ENCODE peak calls at places on chromosomes 5 and 9, in four cellular contexts. J, O, E and G are unnamed samples.

GRCh38 chr5:40716000-40716399 is 36.3 kb downstream of the PTGER4 start:
- DNase-seq in E (no peak), O (no peak), J (no peak), G (peak)

GRCh38 chr9:96241391-96241809 is 60.6 kb downstream of the HSD17B3 start:
- DNase-seq in E (peak), O (no peak), J (peak), G (no peak)

GRCh38 chr9:126777733-126778132 is 27.1 kb upstream of the ZBTB43 start:
- DNase-seq in E (no peak), J (no peak), O (peak), G (no peak)

GRCh38 chr9:70668751-70669150 is 254.3 kb upstream of the KLF9 start:
- DNase-seq in O (no peak), E (no peak), J (no peak), G (peak)

GRCh38 chr5:27748847-27749246 is 710.5 kb upstream of the CDH9 start:
- DNase-seq in O (no peak), E (no peak), J (no peak), G (no peak)

GRCh38 chr5:135891804-135892203 is 3.8 kb downstream of the IL9 start:
- DNase-seq in O (peak), E (no peak), J (no peak), G (no peak)

GRCh38 chr9:129726322-129727160 is 26.3 kb downstream of the PTGES start:
- DNase-seq in E (peak), J (peak), O (peak), G (peak)

GRCh38 chr5:172902497-172903472 is 56.4 kb upstream of the RPL26L1 start:
- DNase-seq in E (no peak), J (no peak), O (peak), G (no peak)

GRCh38 chr9:133108794-133109641 is 12.0 kb downstream of the RALGDS start:
- DNase-seq in E (no peak), O (no peak), J (no peak), G (no peak)

GRCh38 chr9:131776473-131776872 is 36.6 kb upstream of the RAPGEF1 start:
- DNase-seq in J (peak), O (peak), E (peak), G (no peak)

GRCh38 chr9:5095795-5096194 is 89.6 kb downstream of the INSL6 start:
- DNase-seq in O (no peak), J (no peak), E (no peak), G (no peak)

GRCh38 chr9:96031366-96031824 is 155.9 kb downstream of the ERCC6L2 start:
- DNase-seq in O (no peak), J (no peak), E (no peak), G (no peak)

GRCh38 chr5:76384189-76384588 is 18.9 kb upstream of the IQGAP2 start:
- DNase-seq in E (no peak), O (no peak), J (no peak), G (no peak)

GRCh38 chr9:14525840-14526239 is 167.4 kb downstream of the ZDHHC21 start:
- DNase-seq in J (no peak), O (no peak), E (no peak), G (no peak)

GRCh38 chr5:152584103-152584502 is 179.0 kb upstream of the NMUR2 start:
- DNase-seq in O (no peak), J (no peak), E (no peak), G (no peak)

GRCh38 chr5:36680066-36680465 is 73.7 kb downstream of the SLC1A3 start:
- DNase-seq in E (no peak), O (no peak), J (no peak), G (peak)

GRCh38 chr9:116368680-116369079 is 215.1 kb downstream of the PAPPA start:
- DNase-seq in O (no peak), J (no peak), E (no peak), G (no peak)

GRCh38 chr5:132190161-132190817 is 37.4 kb downstream of the P4HA2 start:
- DNase-seq in E (peak), J (no peak), O (peak), G (peak)

GRCh38 chr9:98380065-98380681 is 124.7 kb upstream of the TBC1D2 start:
- DNase-seq in E (peak), J (no peak), O (peak), G (no peak)

GRCh38 chr5:76952795-76953536 is at the start of gene CRHBP:
- DNase-seq in O (no peak), E (no peak), J (no peak), G (no peak)

GRCh38 chr5:151012857-151013256 is 7.5 kb upstream of the GPX3 start:
- DNase-seq in E (no peak), J (no peak), O (no peak), G (peak)

GRCh38 chr9:27194401-27195091 is 85.5 kb downstream of the TEK start:
- DNase-seq in E (no peak), O (no peak), J (no peak), G (no peak)

GRCh38 chr9:116383956-116384355 is 230.4 kb downstream of the PAPPA start:
- DNase-seq in E (no peak), O (no peak), J (no peak), G (no peak)

GRCh38 chr5:177453852-177454396 is 7.3 kb downstream of the PRR7 start:
- DNase-seq in O (peak), J (no peak), E (no peak), G (no peak)

GRCh38 chr9:90124961-90125360 is 517.7 kb downstream of the DIRAS2 start:
- DNase-seq in O (no peak), J (no peak), E (no peak), G (no peak)

GRCh38 chr5:157915638-157916037 is 56.7 kb upstream of the CLINT1 start:
- DNase-seq in J (no peak), E (no peak), O (no peak), G (peak)

GRCh38 chr9:83182071-83182470 is 119.1 kb upstream of the RASEF start:
- DNase-seq in E (no peak), J (no peak), O (no peak), G (no peak)

GRCh38 chr5:6557807-6558575 is 74.9 kb downstream of the NSUN2 start:
- DNase-seq in E (no peak), J (no peak), O (no peak), G (no peak)

GRCh38 chr5:71907589-71908145 is 188.6 kb downstream of the CARTPT start:
- DNase-seq in J (no peak), E (peak), O (no peak), G (no peak)

GRCh38 chr9:127033784-127034183 is 88.7 kb downstream of the ANGPTL2 start:
- DNase-seq in J (no peak), E (no peak), O (no peak), G (no peak)